ENCODE peak calls at places on chromosomes 1 and 21, in eight cellular contexts. Z is stomach, H is ovary, P is tibial nerve, M is H54, V is HCT116, F is vagina, X is A549. J is an unnamed sample.

GRCh38 chr1:223733898-223734852 is 21.8 kb downstream of the CAPN2 start:
- DNase-seq in Z (peak), M (no peak), H (no peak), V (no peak), F (no peak), X (no peak), P (no peak), J (peak)

GRCh38 chr1:203186091-203186445 is 436 bp downstream of the CHI3L1 start:
- DNase-seq in M (no peak), H (no peak), P (no peak), V (no peak), F (no peak), Z (no peak), X (no peak), J (no peak)

GRCh38 chr1:215824245-215824644 is 257.1 kb downstream of the KCTD3 start:
- DNase-seq in P (no peak), Z (no peak), V (no peak), X (no peak), F (no peak), H (no peak), M (no peak), J (no peak)

GRCh38 chr1:41474490-41475271 is 9.8 kb downstream of the EDN2 start:
- DNase-seq in Z (no peak), F (no peak), M (no peak), X (no peak), P (no peak), H (peak), V (no peak), J (peak)

GRCh38 chr1:17853241-17853640 is 98.1 kb downstream of the ACTL8 start:
- DNase-seq in Z (no peak), X (no peak), V (no peak), M (no peak), F (no peak), H (no peak), P (no peak), J (no peak)

GRCh38 chr1:56578963-56579875 is at the start of gene PLPP3:
- DNase-seq in V (peak), M (peak), X (peak), P (peak), F (no peak), Z (peak), H (peak), J (peak)

GRCh38 chr1:207698822-207699483 is 52.9 kb upstream of the CD46 start:
- DNase-seq in F (no peak), Z (peak), V (peak), P (peak), X (peak), H (peak), M (no peak), J (peak)

GRCh38 chr1:8587784-8588183 is 229.7 kb downstream of the RERE start:
- DNase-seq in V (no peak), P (no peak), H (no peak), X (no peak), Z (no peak), F (no peak), M (no peak), J (no peak)

GRCh38 chr1:48523541-48523940 is 51.5 kb upstream of the SPATA6 start:
- DNase-seq in M (no peak), F (no peak), H (no peak), X (no peak), P (no peak), V (no peak), Z (no peak), J (no peak)

GRCh38 chr1:197965132-197965707 is 48.0 kb downstream of the LHX9 start:
- DNase-seq in Z (no peak), P (no peak), F (no peak), H (no peak), V (no peak), X (no peak), M (no peak), J (no peak)

GRCh38 chr21:37655601-37656300 is 260.5 kb downstream of the KCNJ6 start:
- DNase-seq in P (no peak), H (no peak), Z (no peak), V (no peak), M (no peak), F (no peak), X (no peak), J (no peak)

GRCh38 chr1:102838016-102838415 is 270.3 kb downstream of the COL11A1 start:
- DNase-seq in X (no peak), H (no peak), M (no peak), V (no peak), F (no peak), Z (no peak), P (no peak), J (no peak)

GRCh38 chr1:60924964-60925798 is 157.2 kb upstream of the NFIA start:
- DNase-seq in X (no peak), P (no peak), Z (no peak), V (no peak), H (no peak), M (no peak), F (no peak), J (no peak)

GRCh38 chr21:41369105-41369914 is 7.5 kb downstream of the MX2 start:
- DNase-seq in P (peak), F (no peak), V (no peak), H (peak), Z (no peak), X (no peak), M (no peak), J (no peak)

GRCh38 chr1:84712288-84712874 is 22.1 kb upstream of the SSX2IP start:
- DNase-seq in H (no peak), M (no peak), X (no peak), P (no peak), V (no peak), Z (no peak), F (no peak), J (no peak)

GRCh38 chr21:25607151-25607811 is at the start of gene MRPL39:
- DNase-seq in Z (peak), H (peak), X (peak), F (no peak), V (peak), P (peak), M (peak), J (peak)
- TF ChIP-seq POLR2A in Z (no peak), H (no peak), X (peak), F (no peak), V (peak), P (no peak), M (peak), J (peak)

GRCh38 chr1:153776971-153777370 is 1.8 kb downstream of the SLC27A3 start:
- DNase-seq in M (no peak), V (no peak), X (no peak), Z (no peak), F (no peak), P (no peak), H (no peak), J (no peak)

GRCh38 chr1:153774036-153774435 is 1.2 kb upstream of the SLC27A3 start:
- DNase-seq in Z (no peak), V (no peak), X (no peak), M (no peak), F (no peak), H (no peak), P (no peak), J (no peak)

GRCh38 chr1:153776352-153776751 is 1.1 kb downstream of the SLC27A3 start:
- DNase-seq in P (no peak), H (peak), M (no peak), Z (no peak), V (no peak), X (no peak), F (no peak), J (no peak)

GRCh38 chr1:153774780-153775431 is at the start of gene SLC27A3:
- DNase-seq in V (peak), P (peak), X (no peak), H (peak), F (no peak), M (peak), Z (peak), J (peak)

DNA sequence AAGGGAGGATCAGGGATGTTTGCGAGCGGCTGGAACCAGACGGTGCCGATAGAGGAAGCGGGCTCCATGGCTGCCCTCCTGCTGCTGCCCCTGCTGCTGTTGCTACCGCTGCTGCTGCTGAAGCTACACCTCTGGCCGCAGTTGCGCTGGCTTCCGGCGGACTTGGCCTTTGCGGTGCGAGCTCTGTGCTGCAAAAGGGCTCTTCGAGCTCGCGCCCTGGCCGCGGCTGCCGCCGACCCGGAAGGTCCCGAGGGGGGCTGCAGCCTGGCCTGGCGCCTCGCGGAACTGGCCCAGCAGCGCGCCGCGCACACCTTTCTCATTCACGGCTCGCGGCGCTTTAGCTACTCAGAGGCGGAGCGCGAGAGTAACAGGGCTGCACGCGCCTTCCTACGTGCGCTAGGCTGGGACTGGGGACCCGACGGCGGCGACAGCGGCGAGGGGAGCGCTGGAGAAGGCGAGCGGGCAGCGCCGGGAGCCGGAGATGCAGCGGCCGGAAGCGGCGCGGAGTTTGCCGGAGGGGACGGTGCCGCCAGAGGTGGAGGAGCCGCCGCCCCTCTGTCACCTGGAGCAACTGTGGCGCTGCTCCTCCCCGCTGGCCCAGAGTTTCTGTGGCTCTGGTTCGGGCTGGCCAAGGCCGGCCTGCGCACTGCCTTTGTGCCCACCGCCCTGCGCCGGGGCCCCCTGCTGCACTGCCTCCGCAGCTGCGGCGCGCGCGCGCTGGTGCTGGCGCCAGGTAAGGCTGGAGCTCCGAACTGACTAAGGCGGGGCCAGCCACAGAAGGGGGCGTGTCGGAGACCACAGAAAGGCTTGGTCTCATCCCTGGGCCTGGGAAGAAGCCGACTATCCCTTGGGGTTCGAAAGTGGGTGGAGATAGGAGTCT is 465 bp downstream of the SLC27A3 start:
- DNase-seq in P (peak), V (peak), Z (peak), H (peak), X (peak), M (no peak), F (no peak), J (peak)
- TF ChIP-seq POLR2A in P (no peak), V (peak), Z (no peak), H (peak), X (no peak), M (no peak), F (no peak), J (peak)

GRCh38 chr1:43325381-43325780 is 12.2 kb upstream of the MPL start:
- DNase-seq in P (no peak), Z (no peak), H (no peak), V (no peak), X (no peak), F (no peak), M (no peak), J (no peak)
- TF ChIP-seq POLR2A in P (no peak), Z (no peak), H (no peak), V (no peak), X (no peak), F (no peak), M (no peak), J (no peak)

GRCh38 chr1:160432371-160432786 is 32.0 kb downstream of the VANGL2 start:
- DNase-seq in M (no peak), X (no peak), V (no peak), P (no peak), F (no peak), Z (no peak), H (no peak), J (no peak)
- TF ChIP-seq POLR2A in M (no peak), X (no peak), V (no peak), P (no peak), F (no peak), Z (no peak), H (no peak), J (no peak)

J was measured in transverse colon.